ENCODE peak calls at places on chromosomes 4 and X, in nine cellular contexts. H is heart left ventricle, T is aorta, N is PC-3, I is pancreas, K is OCI-LY7, Q is H9, X is esophagus muscularis mucosa, G is A549. L is an unnamed sample. For H3K4me1, the result is how much of the 10 kb centered on the place peaks cover.

GRCh38 chr4:40197879-40198689 is 1.3 kb downstream of the RHOH start:
- DNase-seq in K (peak), N (no peak), H (no peak), G (no peak), I (no peak), Q (no peak), X (no peak), T (no peak), L (no peak)

GRCh38 chrX:30183554-30183953 is 31.8 kb upstream of the MAGEB2 start:
- DNase-seq in G (no peak), K (no peak), N (no peak), X (no peak), T (no peak), I (no peak), H (no peak), Q (no peak), L (no peak)

GRCh38 chrX:93422693-93423092 is 250.7 kb downstream of the NAP1L3 start:
- DNase-seq in N (peak), I (no peak), T (no peak), X (no peak), G (no peak), Q (peak), H (no peak), K (peak), L (no peak)

GRCh38 chr4:65651031-65651430 is 19.3 kb downstream of the EPHA5 start:
- DNase-seq in G (no peak), K (no peak), N (no peak), I (no peak), T (no peak), H (no peak), X (no peak), Q (no peak), L (no peak)

GRCh38 chr4:11198516-11199305 is 230.0 kb downstream of the HS3ST1 start:
- DNase-seq in T (no peak), I (no peak), K (no peak), X (no peak), N (no peak), G (no peak), Q (no peak), H (no peak), L (no peak)

GRCh38 chr4:7708981-7709380 is 230.7 kb downstream of the AFAP1 start:
- DNase-seq in G (no peak), Q (no peak), I (no peak), X (no peak), N (no peak), T (no peak), K (no peak), H (no peak), L (no peak)

GRCh38 chrX:43707812-43708548 is 51.9 kb downstream of the MAOA start:
- DNase-seq in G (no peak), K (no peak), T (no peak), X (peak), Q (no peak), I (no peak), N (peak), H (peak), L (peak)

GRCh38 chrX:65536291-65536690 is 1.7 kb upstream of the LAS1L start:
- DNase-seq in G (no peak), K (no peak), H (no peak), X (no peak), I (no peak), T (no peak), Q (no peak), N (peak), L (no peak)

GRCh38 chr4:155959417-155959816 is 5.8 kb upstream of the CTSO start:
- DNase-seq in Q (no peak), T (no peak), N (no peak), K (no peak), I (no peak), G (no peak), X (no peak), H (no peak), L (no peak)

GRCh38 chrX:140744085-140744484 is 34.5 kb downstream of the LINC00632 start:
- DNase-seq in H (no peak), G (no peak), I (no peak), N (peak), X (no peak), K (no peak), Q (no peak), T (no peak), L (no peak)

GRCh38 chrX:13923845-13924244 is 105.8 kb downstream of the GEMIN8 start:
- DNase-seq in G (no peak), Q (no peak), N (peak), I (no peak), T (no peak), X (no peak), K (no peak), H (no peak), L (no peak)

GRCh38 chr4:85244638-85245037 is 230.3 kb upstream of the ARHGAP24 start:
- DNase-seq in Q (no peak), G (no peak), T (no peak), K (no peak), H (no peak), X (no peak), N (peak), I (no peak), L (no peak)

GRCh38 chr4:123380728-123381716 is 15.6 kb upstream of the SPRY1 start:
- DNase-seq in T (no peak), Q (no peak), K (no peak), I (no peak), G (no peak), N (no peak), H (no peak), X (no peak), L (no peak)

GRCh38 chr4:100177855-100178254 is 12.4 kb downstream of the DDIT4L start:
- DNase-seq in H (no peak), Q (no peak), N (peak), X (no peak), T (no peak), K (no peak), I (no peak), G (no peak), L (no peak)

GRCh38 chr4:55560096-55560495 is 13.4 kb upstream of the CLOCK start:
- DNase-seq in G (no peak), H (no peak), X (no peak), N (no peak), I (no peak), K (no peak), T (no peak), Q (no peak), L (no peak)

GRCh38 chr4:121108557-121108956 is 36.2 kb upstream of the NDNF start:
- DNase-seq in T (no peak), Q (no peak), H (no peak), G (no peak), K (no peak), N (no peak), X (no peak), I (no peak), L (no peak)

GRCh38 chr4:126441173-126441810 is 1126.5 kb downstream of the FAT4 start:
- DNase-seq in N (no peak), X (no peak), I (no peak), Q (no peak), T (no peak), K (no peak), H (no peak), G (no peak), L (no peak)

GRCh38 chr4:15396157-15396800 is 31.6 kb upstream of the C1QTNF7 start:
- DNase-seq in H (peak), X (no peak), G (peak), N (peak), Q (peak), K (peak), T (no peak), I (no peak), L (no peak)

GRCh38 chr4:69934150-69934549 is 3.3 kb downstream of the CSN1S1 start:
- DNase-seq in I (no peak), H (no peak), K (no peak), N (no peak), G (no peak), T (no peak), Q (no peak), X (no peak), L (no peak)

GRCh38 chr4:120685756-120686278 is 236.7 kb downstream of the PRDM5 start:
- DNase-seq in N (no peak), K (no peak), G (no peak), I (no peak), T (no peak), X (no peak), H (no peak), Q (no peak), L (no peak)

GRCh38 chr4:32435320-32435719 is 1715.2 kb downstream of the PCDH7 start:
- DNase-seq in N (no peak), G (no peak), K (no peak), I (no peak), Q (no peak), X (no peak), T (no peak), H (no peak), L (no peak)

GRCh38 chrX:150060406-150060805 is 122.1 kb upstream of the EOLA2 start:
- DNase-seq in X (no peak), T (no peak), G (no peak), H (no peak), I (no peak), K (no peak), Q (no peak), N (peak), L (no peak)

GRCh38 chrX:136866337-136867095 is 14.0 kb downstream of the RBMX start:
- DNase-seq in X (no peak), G (no peak), N (no peak), K (no peak), I (no peak), Q (no peak), H (no peak), T (no peak), L (no peak)

GRCh38 chrX:107576841-107577240 is 51.5 kb upstream of the PRPS1 start:
- DNase-seq in Q (no peak), T (no peak), I (no peak), K (no peak), X (no peak), H (no peak), N (no peak), G (no peak), L (no peak)

GRCh38 chrX:9942086-9942485 is 25.1 kb upstream of the CLDN34 start:
- DNase-seq in K (no peak), X (no peak), H (no peak), I (no peak), N (no peak), T (no peak), G (no peak), Q (no peak), L (no peak)

GRCh38 chr4:55903577-55903976 is 45.2 kb upstream of the CEP135 start:
- DNase-seq in Q (no peak), N (no peak), H (no peak), T (no peak), X (no peak), I (no peak), G (no peak), K (no peak), L (no peak)

GRCh38 chrX:41273638-41274037 is 60.3 kb upstream of the DDX3X start:
- DNase-seq in X (no peak), K (no peak), T (no peak), Q (no peak), H (no peak), N (no peak), G (no peak), I (no peak), L (no peak)

GRCh38 chr4:122830392-122831095 is 3.9 kb downstream of the FGF2 start:
- DNase-seq in H (no peak), I (no peak), Q (no peak), X (peak), N (no peak), T (peak), G (no peak), K (no peak), L (no peak)

GRCh38 chrX:50814701-50815476 is 895 bp upstream of the SHROOM4 start:
- DNase-seq in N (peak), T (peak), G (no peak), I (no peak), Q (no peak), X (no peak), K (no peak), H (peak), L (no peak)

GRCh38 chr4:125187621-125188176 is 127.1 kb upstream of the FAT4 start:
- DNase-seq in I (no peak), G (no peak), H (peak), N (peak), Q (no peak), K (no peak), T (no peak), X (no peak), L (no peak)

GRCh38 chr4:152590179-152591031 is 54.5 kb upstream of the FBXW7 start:
- DNase-seq in H (no peak), G (no peak), X (peak), I (no peak), Q (no peak), N (peak), T (no peak), K (no peak), L (no peak)

GRCh38 chrX:101230636-101231035 is 11.1 kb downstream of the DRP2 start:
- DNase-seq in N (peak), H (no peak), X (no peak), T (no peak), I (no peak), K (no peak), G (no peak), Q (no peak), L (no peak)

GRCh38 chr4:173880897-173881296 is 350.9 kb upstream of the HAND2 start:
- DNase-seq in X (no peak), G (no peak), Q (no peak), K (no peak), I (no peak), N (no peak), T (no peak), H (no peak), L (no peak)

GRCh38 chr4:179595671-179596410 is 2153.6 kb upstream of the AGA start:
- DNase-seq in X (no peak), I (no peak), N (peak), G (no peak), K (no peak), H (no peak), Q (no peak), T (no peak), L (no peak)

GRCh38 chrX:26649534-26649933 is 433.6 kb downstream of the MAGEB5 start:
- DNase-seq in H (no peak), Q (no peak), T (no peak), G (peak), I (no peak), X (no peak), N (peak), K (peak), L (no peak)

DNA sequence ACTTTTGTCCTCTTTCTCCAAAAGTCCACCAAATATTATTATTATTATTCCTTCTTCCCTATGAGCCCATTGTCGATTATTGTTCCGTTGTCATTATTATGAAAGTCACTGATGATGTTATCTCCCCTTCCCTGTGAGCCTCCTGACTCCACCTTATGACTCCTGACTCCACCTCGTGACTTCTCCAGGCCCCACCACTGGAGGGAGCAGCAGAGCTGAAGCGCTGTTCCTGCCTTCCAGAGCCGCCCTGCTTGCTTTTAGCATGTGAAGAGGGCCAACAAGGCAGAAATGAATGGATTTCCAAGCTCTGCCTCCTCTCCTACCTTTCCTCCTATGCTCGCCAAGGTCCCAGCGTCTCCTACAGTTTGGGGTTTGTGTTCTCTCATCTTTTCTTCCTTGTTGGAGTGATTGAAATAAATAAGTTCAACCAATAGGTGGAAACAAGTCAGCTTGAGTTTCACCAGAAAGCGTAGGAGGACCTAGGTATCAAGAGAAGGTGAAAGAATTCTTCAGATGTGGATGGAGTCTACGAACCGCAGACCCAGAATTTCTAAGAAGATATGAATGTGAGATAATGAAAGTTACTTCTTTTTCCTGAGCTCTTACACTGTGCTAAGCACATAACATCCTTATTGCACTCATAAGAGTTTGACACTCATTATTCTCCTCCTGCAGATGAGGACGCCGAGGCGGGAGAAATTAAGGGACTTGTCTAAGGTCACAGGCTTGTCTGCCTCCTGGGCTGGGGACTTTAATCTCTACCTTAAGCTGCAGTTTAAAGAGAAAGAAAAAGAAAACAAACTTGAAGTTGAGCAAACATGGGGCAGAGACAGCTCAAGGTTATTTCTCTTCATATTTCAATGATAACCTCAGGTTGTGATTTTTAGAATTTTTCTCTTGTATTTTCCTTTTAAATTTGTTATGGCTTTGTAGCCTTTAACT is 26.1 kb downstream of the IGSF1 start:
- DNase-seq in K (peak), Q (peak), X (no peak), T (no peak), I (peak), N (peak), H (no peak), G (peak), L (no peak)
- H3K4me1 ChIP-seq in K (under half), Q (under half), X (under half), T (under half), I (under half), N (under half), H (under half), G (under half), L (under half)

GRCh38 chr4:26784207-26784606 is 76.4 kb upstream of the STIM2 start:
- DNase-seq in T (no peak), G (no peak), K (no peak), N (no peak), I (no peak), H (no peak), X (no peak), Q (no peak), L (no peak)
- H3K4me1 ChIP-seq in T (under half), G (under half), K (half or more), N (half or more), I (under half), H (under half), X (under half), Q (under half), L (under half)

GRCh38 chr4:53011176-53011575 is 149.1 kb downstream of the RASL11B start:
- DNase-seq in I (no peak), H (no peak), Q (no peak), N (no peak), G (no peak), K (no peak), X (no peak), T (no peak), L (no peak)
- H3K4me1 ChIP-seq in I (half or more), H (under half), Q (under half), N (under half), G (under half), K (under half), X (under half), T (under half), L (under half)

GRCh38 chrX:70171636-70172035 is 5.6 kb upstream of the DGAT2L6 start:
- DNase-seq in X (no peak), I (no peak), Q (no peak), N (peak), T (no peak), G (no peak), H (no peak), K (no peak), L (no peak)
- H3K4me1 ChIP-seq in X (under half), I (under half), Q (under half), N (half or more), T (under half), G (under half), H (under half), K (under half), L (under half)

GRCh38 chr4:83219344-83219990 is 65.1 kb downstream of the COQ2 start:
- DNase-seq in T (no peak), H (no peak), I (no peak), G (no peak), X (peak), N (no peak), Q (no peak), K (peak), L (no peak)
- H3K4me1 ChIP-seq in T (under half), H (under half), I (under half), G (under half), X (under half), N (under half), Q (under half), K (half or more), L (under half)